ENCODE peak calls at places on chromosome 10, in four cellular contexts. O is transverse colon, R is suprapubic skin, E is tibial nerve. I is an unnamed sample.

GRCh38 chr10:11409357-11409756 is 202.1 kb downstream of the USP6NL start:
- DNase-seq in O (no peak), R (peak; percentile 31), E (no peak), I (no peak)

GRCh38 chr10:95290446-95290800 is 380 bp downstream of the PDLIM1 start:
- DNase-seq in O (no peak), R (no peak), E (no peak), I (no peak)

GRCh38 chr10:29304259-29305030 is 15.6 kb downstream of the LYZL1 start:
- DNase-seq in O (peak; percentile 41), R (no peak), E (peak; percentile 90), I (no peak)

GRCh38 chr10:103466734-103467133 is 8.0 kb upstream of the CALHM1 start:
- DNase-seq in O (no peak), R (no peak), E (no peak), I (no peak)

GRCh38 chr10:11546581-11546980 is 64.9 kb downstream of the USP6NL start:
- DNase-seq in O (no peak), R (no peak), E (no peak), I (no peak)

GRCh38 chr10:86687750-86688149 is 19.4 kb downstream of the LDB3 start:
- DNase-seq in O (no peak), R (no peak), E (no peak), I (no peak)

GRCh38 chr10:84762754-84763394 is 434.5 kb downstream of the CCSER2 start:
- DNase-seq in O (no peak), R (no peak), E (no peak), I (peak; percentile 29)

GRCh38 chr10:77890097-77890496 is 36.5 kb downstream of the DLG5 start:
- DNase-seq in O (no peak), R (no peak), E (no peak), I (no peak)

GRCh38 chr10:110827410-110827809 is 44.3 kb upstream of the PDCD4 start:
- DNase-seq in O (no peak), R (no peak), E (no peak), I (no peak)

GRCh38 chr10:120559800-120560199 is 102.8 kb downstream of the PLPP4 start:
- DNase-seq in O (no peak), R (no peak), E (no peak), I (no peak)

GRCh38 chr10:74418285-74418872 is 267.4 kb downstream of the ADK start:
- DNase-seq in O (no peak), R (no peak), E (no peak), I (no peak)

GRCh38 chr10:126598009-126598408 is 72.5 kb downstream of the C10orf90 start:
- DNase-seq in O (peak; percentile 24), R (no peak), E (no peak), I (peak; percentile 47)

GRCh38 chr10:120789804-120790203 is 61.4 kb upstream of the WDR11 start:
- DNase-seq in O (no peak), R (no peak), E (no peak), I (no peak)

GRCh38 chr10:102313221-102313896 is 68.0 kb downstream of the GBF1 start:
- DNase-seq in O (no peak), R (no peak), E (no peak), I (no peak)

GRCh38 chr10:31090894-31091607 is 59.4 kb upstream of the ZNF438 start:
- DNase-seq in O (no peak), R (no peak), E (no peak), I (no peak)

GRCh38 chr10:43622022-43622421 is 15.8 kb downstream of the ZNF485 start:
- DNase-seq in O (peak; percentile 18), R (no peak), E (no peak), I (no peak)

GRCh38 chr10:83214178-83214577 is 925.1 kb upstream of the GHITM start:
- DNase-seq in O (no peak), R (no peak), E (no peak), I (no peak)

GRCh38 chr10:43453266-43453831 is 16.4 kb downstream of the ZNF487 start:
- DNase-seq in O (no peak), R (no peak), E (no peak), I (no peak)

GRCh38 chr10:113099431-113100298 is 149.6 kb downstream of the TCF7L2 start:
- DNase-seq in O (no peak), R (no peak), E (peak; percentile 27), I (no peak)

GRCh38 chr10:63430091-63430998 is 35.4 kb downstream of the JMJD1C start:
- DNase-seq in O (no peak), R (no peak), E (no peak), I (no peak)

GRCh38 chr10:29533696-29534285 is 101.0 kb downstream of the SVIL start:
- DNase-seq in O (no peak), R (no peak), E (no peak), I (no peak)

GRCh38 chr10:3936422-3937040 is 151.5 kb upstream of the KLF6 start:
- DNase-seq in O (peak; percentile 56), R (no peak), E (no peak), I (no peak)
- H3K27ac ChIP-seq in O (peak overlapping the region; percentile 83), R (peak overlapping the region; percentile 83), E (peak overlapping the region; percentile 76), I (peak overlapping the region; percentile 80)

DNA sequence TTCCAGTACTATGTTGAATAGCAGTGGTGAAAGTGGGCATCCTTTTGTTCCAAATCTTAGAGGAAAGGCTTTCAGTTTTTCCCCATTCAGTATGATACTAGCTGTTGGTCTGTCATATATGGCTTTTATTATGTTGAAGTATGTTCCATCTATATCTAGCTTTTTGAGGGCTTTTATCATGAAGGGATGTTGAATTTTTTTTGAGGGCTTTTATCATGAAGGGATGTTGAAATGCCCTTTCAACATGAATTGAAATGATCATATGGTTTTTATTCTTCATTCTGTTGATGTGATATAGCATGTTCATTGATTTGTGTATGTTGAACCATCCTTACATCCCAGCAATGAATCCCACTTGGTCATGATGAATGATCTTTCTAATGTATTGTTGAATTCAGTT is 75.3 kb downstream of the KIF20B start:
- DNase-seq in O (no peak), R (no peak), E (no peak), I (no peak)
- H3K36me3 ChIP-seq in O (no peaks in the 10 kb centered on the region), R (peaks cover 4% of the 10 kb centered on the region), E (no peaks in the 10 kb centered on the region), I (no peaks in the 10 kb centered on the region)

DNA sequence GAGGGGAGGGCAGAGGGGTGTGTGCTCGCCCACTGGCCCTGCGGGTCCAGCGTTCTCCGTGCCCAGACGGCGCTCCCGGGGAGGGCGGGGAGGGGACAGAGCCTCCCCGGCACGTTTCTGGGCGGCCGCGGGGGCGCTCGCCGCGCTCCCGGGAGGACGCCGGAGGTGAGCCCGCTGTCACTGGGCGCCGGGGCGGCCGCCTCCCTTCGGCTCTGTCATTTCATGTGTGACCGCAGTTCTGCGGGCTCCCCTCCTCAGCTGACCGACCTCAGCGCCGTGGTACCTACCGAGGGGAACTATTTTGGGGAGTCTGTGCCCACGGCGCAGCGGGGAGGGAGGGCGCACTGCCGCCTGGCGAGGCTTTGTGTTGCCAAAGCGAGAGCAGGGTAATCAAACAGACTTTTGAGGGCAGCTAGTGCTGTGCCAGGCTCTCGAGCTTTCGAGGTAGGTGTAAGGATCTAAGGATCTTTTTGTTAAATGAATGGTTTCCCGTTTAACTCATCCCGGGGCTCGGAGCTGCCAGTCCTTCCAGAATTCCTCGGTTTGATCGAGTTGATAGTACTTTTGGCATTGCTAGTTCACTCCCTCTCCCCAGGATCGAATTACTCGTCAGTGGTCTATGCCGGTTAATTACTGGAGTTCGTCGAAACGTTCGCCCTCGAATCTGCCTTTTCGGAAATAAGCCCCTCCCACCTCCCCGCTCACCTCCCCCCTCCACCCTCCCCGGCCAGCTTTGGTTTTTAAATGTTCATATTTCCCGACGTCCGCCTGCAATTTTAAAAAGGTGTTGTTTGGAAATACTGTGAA is 1.9 kb downstream of the ARID5B start:
- DNase-seq in O (peak; percentile 76), R (peak; percentile 81), E (peak; percentile 50), I (peak; percentile 62)
- TF ChIP-seq EP300 in O (no peak), R (no peak), E (peak; percentile 52), I (peak; percentile 3)

DNA sequence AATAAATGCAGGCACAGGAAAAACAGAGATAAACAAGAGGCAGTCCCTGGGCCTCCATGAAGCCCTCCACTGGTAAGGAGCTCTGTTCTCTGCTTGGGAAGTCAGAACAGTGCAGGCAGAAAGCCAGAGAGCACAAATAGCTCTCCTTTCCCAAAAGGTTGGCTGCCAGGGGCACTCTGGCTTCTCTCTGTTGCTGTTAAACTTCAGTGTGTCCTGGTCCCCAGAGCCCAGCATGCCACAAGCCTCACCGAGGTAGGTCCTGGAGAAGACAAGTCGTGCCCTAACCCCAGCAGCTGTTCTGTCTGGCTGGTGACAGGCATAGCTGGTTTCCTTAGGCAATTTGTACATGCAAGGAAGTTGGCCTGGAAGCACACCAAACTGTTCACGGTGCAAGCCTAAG is 17.3 kb downstream of the SLC16A12 start:
- DNase-seq in O (no peak), R (no peak), E (no peak), I (no peak)
- H3K27ac ChIP-seq in O (peak overlapping the region; percentile 25), R (peak overlapping the region; percentile 59), E (peak overlapping the region; percentile 37), I (peak overlapping the region; percentile 30)

GRCh38 chr10:58393317-58393716 is 8.1 kb downstream of the TFAM start:
- DNase-seq in O (no peak), R (no peak), E (no peak), I (no peak)
- H3K36me3 ChIP-seq in O (peaks cover 61% of the 10 kb centered on the region), R (peaks cover 46% of the 10 kb centered on the region), E (peaks cover 11% of the 10 kb centered on the region), I (peaks cover 35% of the 10 kb centered on the region)

DNA sequence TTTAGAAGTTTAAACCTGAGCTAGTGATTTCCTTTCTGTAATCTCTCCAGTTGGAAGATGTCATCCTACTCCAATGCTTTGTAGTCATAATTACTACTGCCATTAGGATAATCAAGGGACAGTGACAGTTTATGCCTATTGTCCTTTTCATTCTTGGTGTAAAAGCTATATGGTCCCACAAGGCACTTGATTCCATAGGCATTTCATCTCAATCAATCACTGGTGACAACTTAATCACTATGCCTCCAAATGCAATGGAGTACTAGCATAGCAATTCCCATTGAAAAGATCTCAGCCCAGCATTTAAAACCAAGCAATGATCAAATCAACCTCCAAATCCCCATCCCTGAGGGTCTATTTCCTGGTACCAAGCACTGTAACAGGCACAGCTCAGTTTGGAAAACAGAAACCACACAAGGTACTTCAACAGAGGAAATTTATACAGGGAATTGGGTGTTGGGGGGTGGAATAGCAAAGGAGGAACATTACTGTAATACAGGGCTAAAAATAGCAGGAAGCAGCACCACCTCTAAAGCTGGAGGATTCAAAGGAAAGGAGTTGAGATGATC is 51.0 kb downstream of the FHIP2A start:
- DNase-seq in O (no peak), R (no peak), E (no peak), I (no peak)
- TF ChIP-seq EP300 in O (no peak), R (no peak), E (no peak), I (no peak)

GRCh38 chr10:69802424-69803161 is 887 bp downstream of the COL13A1 start:
- DNase-seq in O (no peak), R (no peak), E (no peak), I (peak; percentile 88)
- H3K27ac ChIP-seq in O (peak overlapping the region; percentile 16), R (no peak overlapping the region), E (no peak overlapping the region), I (peak overlapping the region; percentile 39)